ENCODE peak calls at places on chromosomes 13 and 19, in seven cellular contexts. X is A549, B is H9, H is left ventricle myocardium inferior, R is ovary, T is mucosa of descending colon, J is lung. Q is an unnamed sample.

GRCh38 chr13:113442354-113442984 is 10.8 kb downstream of the ADPRHL1 start:
- DNase-seq in X (no peak), H (no peak), J (no peak), R (no peak), T (no peak), B (no peak), Q (no peak)

GRCh38 chr13:42066542-42066941 is 18.1 kb downstream of the DGKH start:
- DNase-seq in J (no peak), H (no peak), X (no peak), B (no peak), R (no peak), T (no peak), Q (no peak)

GRCh38 chr19:55635334-55635717 is 5.5 kb upstream of the ZNF580 start:
- DNase-seq in T (peak), H (no peak), X (no peak), R (no peak), J (no peak), B (no peak), Q (no peak)

GRCh38 chr13:98411617-98412310 is 165.1 kb downstream of the STK24 start:
- DNase-seq in T (no peak), B (no peak), X (no peak), R (no peak), J (peak), H (peak), Q (no peak)

GRCh38 chr19:812819-813358 is 8.9 kb downstream of the PLPPR3 start:
- DNase-seq in R (no peak), X (no peak), H (no peak), J (no peak), T (no peak), B (no peak), Q (no peak)

GRCh38 chr19:21698215-21698614 is 69.2 kb downstream of the ZNF100 start:
- DNase-seq in B (no peak), T (no peak), R (no peak), H (no peak), J (no peak), X (no peak), Q (no peak)

GRCh38 chr13:39123578-39123977 is 85.3 kb downstream of the NHLRC3 start:
- DNase-seq in H (no peak), X (no peak), R (no peak), T (no peak), B (no peak), J (no peak), Q (no peak)

GRCh38 chr19:46759817-46760333 is 13.6 kb upstream of the STRN4 start:
- DNase-seq in H (no peak), X (no peak), B (no peak), R (no peak), J (no peak), T (no peak), Q (no peak)

GRCh38 chr19:48818234-48818823 is 7.5 kb upstream of the BCAT2 start:
- DNase-seq in T (peak), X (no peak), R (no peak), H (no peak), J (peak), B (no peak), Q (no peak)

GRCh38 chr13:79673310-79673992 is 192.5 kb downstream of the NDFIP2 start:
- DNase-seq in J (no peak), H (no peak), X (no peak), T (no peak), R (no peak), B (no peak), Q (no peak)

GRCh38 chr19:23774156-23774971 is 15.7 kb upstream of the ZNF681 start:
- DNase-seq in T (no peak), J (no peak), R (no peak), X (no peak), H (no peak), B (no peak), Q (peak)

GRCh38 chr19:3392480-3392879 is 26.1 kb downstream of the NFIC start:
- DNase-seq in J (no peak), R (no peak), H (no peak), T (no peak), X (no peak), B (no peak), Q (no peak)

GRCh38 chr19:58554494-58555368 is at the start of gene CHMP2A:
- DNase-seq in J (peak), H (peak), X (peak), T (peak), R (peak), B (peak), Q (peak)

GRCh38 chr13:83286737-83287136 is 595.5 kb downstream of the SLITRK1 start:
- DNase-seq in T (no peak), B (no peak), H (no peak), J (no peak), X (no peak), R (no peak), Q (no peak)

GRCh38 chr13:59730026-59730425 is 433.7 kb downstream of the DIAPH3 start:
- DNase-seq in J (no peak), R (no peak), T (no peak), X (no peak), H (no peak), B (no peak), Q (no peak)

GRCh38 chr13:75474956-75475355 is 7.0 kb downstream of the TBC1D4 start:
- DNase-seq in B (no peak), X (no peak), R (no peak), H (no peak), J (no peak), T (no peak), Q (no peak)

GRCh38 chr13:111206148-111206547 is 91.0 kb downstream of the ARHGEF7 start:
- DNase-seq in R (no peak), T (no peak), J (no peak), B (no peak), H (no peak), X (no peak), Q (no peak)
- TF ChIP-seq CTCF in R (no peak), T (no peak), J (no peak), B (no peak), H (no peak), X (no peak), Q (no peak)

GRCh38 chr19:7524523-7524922 is 2.1 kb downstream of the MCOLN1 start:
- DNase-seq in J (no peak), H (no peak), B (no peak), T (no peak), X (no peak), R (no peak), Q (no peak)

GRCh38 chr19:7521551-7522071 is 813 bp upstream of the MCOLN1 start:
- DNase-seq in B (no peak), R (no peak), X (no peak), H (no peak), J (no peak), T (no peak), Q (no peak)

GRCh38 chr19:7520131-7521051 is 2.0 kb upstream of the MCOLN1 start:
- DNase-seq in B (no peak), X (no peak), R (no peak), T (no peak), J (no peak), H (no peak), Q (no peak)

GRCh38 chr19:7522923-7523667 is 671 bp downstream of the MCOLN1 start:
- DNase-seq in T (no peak), X (no peak), H (no peak), R (no peak), B (no peak), J (no peak), Q (no peak)

DNA sequence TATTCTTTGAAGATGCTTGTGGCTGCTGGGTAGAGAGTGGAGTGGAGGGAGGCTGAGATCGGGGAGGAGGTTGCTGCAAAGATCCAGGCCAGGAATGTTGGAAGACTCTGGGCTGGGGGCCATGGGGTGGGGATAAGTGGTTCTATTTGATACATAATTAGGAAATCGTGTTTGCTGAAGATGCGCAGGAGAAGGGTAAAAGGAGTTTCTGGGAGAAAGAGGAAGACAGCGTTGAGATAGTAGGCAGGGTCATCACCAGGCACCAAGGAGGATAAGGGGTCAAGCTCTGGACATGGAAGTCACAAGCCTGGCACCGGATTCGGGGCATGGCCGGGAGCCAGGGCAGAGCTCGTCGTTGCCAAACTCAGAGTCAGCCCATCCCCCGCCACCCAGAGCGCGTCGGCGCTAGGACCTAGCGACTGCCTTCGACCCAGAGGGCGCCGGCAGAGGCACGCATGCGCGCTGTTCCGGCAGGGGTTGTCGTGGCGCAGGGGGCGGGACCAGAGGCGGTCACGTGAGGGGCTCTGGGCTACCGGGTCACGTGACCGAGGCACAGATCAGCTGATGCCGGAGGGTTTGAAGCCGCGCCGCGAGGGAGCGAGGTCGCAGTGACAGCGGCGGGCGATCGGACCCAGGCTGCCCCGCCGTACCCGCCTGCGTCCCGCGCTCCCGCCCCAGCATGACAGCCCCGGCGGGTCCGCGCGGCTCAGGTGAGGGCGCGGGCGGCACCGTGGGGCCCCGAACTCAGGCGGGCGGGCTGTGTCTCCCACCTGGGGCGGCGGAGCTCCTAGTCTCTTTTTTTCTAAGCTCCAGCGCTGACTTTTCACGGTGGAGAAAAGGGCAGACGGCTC is at the start of gene MCOLN1:
- DNase-seq in R (peak), B (peak), T (peak), X (peak), H (peak), J (peak), Q (peak)
- TF ChIP-seq CTCF in R (peak), B (no peak), T (no peak), X (no peak), H (no peak), J (peak), Q (no peak)

GRCh38 chr13:90591260-90591926 is 756.1 kb upstream of the MIR17HG start:
- DNase-seq in T (no peak), X (no peak), B (no peak), J (no peak), R (no peak), H (no peak), Q (no peak)
- TF ChIP-seq CTCF in T (no peak), X (no peak), B (no peak), J (no peak), R (no peak), H (no peak), Q (no peak)

GRCh38 chr13:43271152-43271551 is 247.8 kb downstream of the DNAJC15 start:
- DNase-seq in H (no peak), B (no peak), T (no peak), R (no peak), X (no peak), J (no peak), Q (no peak)

GRCh38 chr13:43269037-43269476 is 245.7 kb downstream of the DNAJC15 start:
- DNase-seq in H (no peak), T (no peak), B (no peak), R (peak), X (peak), J (peak), Q (no peak)

GRCh38 chr13:43268632-43269031 is 245.2 kb downstream of the DNAJC15 start:
- DNase-seq in J (no peak), X (no peak), B (no peak), R (no peak), H (no peak), T (no peak), Q (no peak)

GRCh38 chr13:43267916-43268315 is 244.5 kb downstream of the DNAJC15 start:
- DNase-seq in T (no peak), R (no peak), X (no peak), J (no peak), B (no peak), H (no peak), Q (no peak)

GRCh38 chr13:43270043-43270830 is 246.9 kb downstream of the DNAJC15 start:
- DNase-seq in T (no peak), R (no peak), X (no peak), J (no peak), B (no peak), H (no peak), Q (no peak)
- TF ChIP-seq CTCF in T (no peak), R (no peak), X (no peak), J (no peak), B (no peak), H (no peak), Q (no peak)